ENCODE peak calls at places on chromosome 12, in seven cellular contexts. O is activated naive CD8-positive, alpha-beta T cell treated with anti-CD3 and anti-CD28 coated beads, Interleukin-2, amount 10 ng/mL, durations not matched to agents 7 days and 5 days; F is GM04504; R is HTR-8/SVneo; Y is NCI-H748 treated with DMSO at 0.1 percent for 48 hours; N is pancreas; U is aorta. X is an unnamed sample.

GRCh38 chr12:111638576-111638975 is 39.5 kb upstream of the ATXN2 start:
- DNase-seq in O (no peak), F (no peak), R (no peak), Y (no peak), N (no peak), U (no peak), X (no peak)

GRCh38 chr12:132806857-132807256 is 21.8 kb downstream of the GOLGA3 start:
- DNase-seq in O (no peak), F (no peak), R (no peak), Y (no peak), N (no peak), U (no peak), X (no peak)

GRCh38 chr12:93127582-93128331 is 198.7 kb upstream of the EEA1 start:
- DNase-seq in O (no peak), F (peak; percentile 79), R (peak; percentile 56), Y (no peak), N (no peak), U (peak; percentile 78), X (no peak)

GRCh38 chr12:95972832-95973465 is 23.2 kb downstream of the HAL start:
- DNase-seq in O (no peak), F (no peak), R (no peak), Y (no peak), N (no peak), U (no peak), X (no peak)

GRCh38 chr12:12379831-12380730 is 23.2 kb downstream of the BORCS5 start:
- DNase-seq in O (no peak), F (no peak), R (no peak), Y (no peak), N (no peak), U (no peak), X (no peak)

GRCh38 chr12:60337865-60338549 is 742.2 kb downstream of the SLC16A7 start:
- DNase-seq in O (no peak), F (no peak), R (no peak), Y (no peak), N (no peak), U (no peak), X (no peak)

GRCh38 chr12:53505086-53505485 is 2.2 kb downstream of the NPFF start:
- DNase-seq in O (no peak), F (no peak), R (no peak), Y (no peak), N (no peak), U (peak; percentile 93), X (no peak)

GRCh38 chr12:82314406-82314892 is 43.7 kb downstream of the CCDC59 start:
- DNase-seq in O (no peak), F (no peak), R (no peak), Y (no peak), N (peak; percentile 54), U (no peak), X (no peak)

GRCh38 chr12:125525879-125526278 is 460.6 kb downstream of the AACS start:
- DNase-seq in O (no peak), F (no peak), R (no peak), Y (no peak), N (no peak), U (no peak), X (no peak)

GRCh38 chr12:106255952-106256351 is 8.1 kb upstream of the CKAP4 start:
- DNase-seq in O (no peak), F (no peak), R (no peak), Y (no peak), N (no peak), U (no peak), X (no peak)

GRCh38 chr12:26239127-26239500 is 43.7 kb downstream of the SSPN start:
- DNase-seq in O (no peak), F (no peak), R (no peak), Y (no peak), N (no peak), U (no peak), X (no peak)

GRCh38 chr12:3355378-3355900 is 135.6 kb upstream of the PRMT8 start:
- DNase-seq in O (no peak), F (no peak), R (no peak), Y (no peak), N (no peak), U (no peak), X (no peak)

GRCh38 chr12:105226219-105226618 is 9.8 kb downstream of the APPL2 start:
- DNase-seq in O (peak; percentile 38), F (peak; percentile 96), R (peak; percentile 38), Y (no peak), N (no peak), U (peak; percentile 82), X (no peak)

GRCh38 chr12:94404854-94405253 is 54.8 kb downstream of the CEP83 start:
- DNase-seq in O (no peak), F (no peak), R (no peak), Y (no peak), N (no peak), U (no peak), X (no peak)

GRCh38 chr12:118060301-118061010 is 523 bp downstream of the WSB2 start:
- DNase-seq in O (peak; percentile 66), F (no peak), R (peak; percentile 48), Y (peak; percentile 16), N (peak; percentile 81), U (peak; percentile 87), X (no peak)

GRCh38 chr12:128578045-128578444 is 245.7 kb downstream of the SLC15A4 start:
- DNase-seq in O (no peak), F (no peak), R (no peak), Y (no peak), N (no peak), U (no peak), X (no peak)

GRCh38 chr12:46602474-46602873 is 223.3 kb downstream of the SLC38A4 start:
- DNase-seq in O (no peak), F (no peak), R (no peak), Y (no peak), N (no peak), U (no peak), X (no peak)

GRCh38 chr12:128420163-128420562 is 153.2 kb downstream of the TMEM132C start:
- DNase-seq in O (no peak), F (no peak), R (no peak), Y (no peak), N (no peak), U (no peak), X (no peak)

GRCh38 chr12:8681129-8681902 is 16.5 kb upstream of the RIMKLB start:
- DNase-seq in O (no peak), F (no peak), R (no peak), Y (no peak), N (no peak), U (no peak), X (no peak)

GRCh38 chr12:56001446-56002100 is 4.5 kb downstream of the SUOX start:
- DNase-seq in O (no peak), F (no peak), R (no peak), Y (no peak), N (no peak), U (no peak), X (no peak)

GRCh38 chr12:92470608-92471021 is 232.2 kb upstream of the PLEKHG7 start:
- DNase-seq in O (no peak), F (no peak), R (no peak), Y (no peak), N (no peak), U (no peak), X (no peak)